ENCODE peak calls at places on chromosomes 1 and 21, in four cellular contexts. J is IMR-90, R is keratinocyte, X is K562. U is an unnamed sample.

GRCh38 chr1:3136532-3136931 is 67.5 kb downstream of the PRDM16 start:
- DNase-seq in R (no peak), J (no peak), X (no peak), U (no peak)

GRCh38 chr1:162380061-162380846 is 1.3 kb upstream of the C1orf226 start:
- DNase-seq in J (no peak), X (peak; percentile 77), R (no peak), U (no peak)

GRCh38 chr21:33402011-33402979 is 918 bp upstream of the IFNGR2 start:
- DNase-seq in X (peak; percentile 55), R (no peak), J (peak; percentile 71), U (peak; percentile 53)

GRCh38 chr21:45827881-45828579 is 153.5 kb upstream of the COL6A1 start:
- DNase-seq in J (no peak), R (no peak), X (no peak), U (no peak)

GRCh38 chr1:39122056-39122455 is 82.4 kb upstream of the MACF1 start:
- DNase-seq in X (no peak), R (no peak), J (no peak), U (no peak)

GRCh38 chr1:162349635-162350330 is 26.9 kb downstream of the SPATA46 start:
- DNase-seq in R (peak; percentile 52), X (peak; percentile 55), J (peak; percentile 77), U (peak; percentile 95)

GRCh38 chr1:17201201-17202021 is 3.5 kb upstream of the PADI1 start:
- DNase-seq in J (no peak), R (no peak), X (no peak), U (no peak)

GRCh38 chr1:92709738-92710137 is 75.2 kb downstream of the EVI5 start:
- DNase-seq in X (peak; percentile 14), R (no peak), J (peak; percentile 91), U (peak; percentile 24)

GRCh38 chr1:215900684-215901083 is 333.6 kb downstream of the KCTD3 start:
- DNase-seq in J (no peak), R (no peak), X (no peak), U (no peak)

GRCh38 chr1:12143631-12144155 is 23.1 kb upstream of the TNFRSF1B start:
- DNase-seq in R (no peak), J (peak; percentile 98), X (peak; percentile 50), U (peak; percentile 75)

GRCh38 chr1:236507022-236507700 is 16.6 kb upstream of the LGALS8 start:
- DNase-seq in R (no peak), X (no peak), J (peak; percentile 49), U (peak; percentile 31)

GRCh38 chr1:21337931-21338567 is 47.8 kb upstream of the ECE1 start:
- DNase-seq in R (no peak), X (no peak), J (peak; percentile 93), U (peak; percentile 91)

GRCh38 chr1:63917571-63918394 is 144.0 kb downstream of the ROR1 start:
- DNase-seq in J (peak; percentile 21), R (no peak), X (peak; percentile 21), U (no peak)

GRCh38 chr21:36516271-36516670 is 36.3 kb upstream of the CLDN14 start:
- DNase-seq in X (no peak), J (no peak), R (no peak), U (no peak)

GRCh38 chr21:36460866-36461265 is 19.1 kb downstream of the CLDN14 start:
- DNase-seq in X (no peak), R (no peak), J (no peak), U (no peak)

GRCh38 chr1:202135221-202135721 is 9.3 kb downstream of the ARL8A start:
- DNase-seq in X (peak; percentile 90), R (no peak), J (peak; percentile 54), U (peak; percentile 60)

GRCh38 chr1:19029191-19030085 is 73.0 kb upstream of the IFFO2 start:
- DNase-seq in R (peak; percentile 86), X (no peak), J (no peak), U (no peak)

GRCh38 chr1:6027591-6027990 is 18.1 kb upstream of the KCNAB2 start:
- DNase-seq in X (no peak), J (no peak), R (no peak), U (no peak)
- H3K4me3 ChIP-seq in X (no peak overlapping the region), J (no peak overlapping the region), R (no peak overlapping the region), U (no peak overlapping the region)

DNA sequence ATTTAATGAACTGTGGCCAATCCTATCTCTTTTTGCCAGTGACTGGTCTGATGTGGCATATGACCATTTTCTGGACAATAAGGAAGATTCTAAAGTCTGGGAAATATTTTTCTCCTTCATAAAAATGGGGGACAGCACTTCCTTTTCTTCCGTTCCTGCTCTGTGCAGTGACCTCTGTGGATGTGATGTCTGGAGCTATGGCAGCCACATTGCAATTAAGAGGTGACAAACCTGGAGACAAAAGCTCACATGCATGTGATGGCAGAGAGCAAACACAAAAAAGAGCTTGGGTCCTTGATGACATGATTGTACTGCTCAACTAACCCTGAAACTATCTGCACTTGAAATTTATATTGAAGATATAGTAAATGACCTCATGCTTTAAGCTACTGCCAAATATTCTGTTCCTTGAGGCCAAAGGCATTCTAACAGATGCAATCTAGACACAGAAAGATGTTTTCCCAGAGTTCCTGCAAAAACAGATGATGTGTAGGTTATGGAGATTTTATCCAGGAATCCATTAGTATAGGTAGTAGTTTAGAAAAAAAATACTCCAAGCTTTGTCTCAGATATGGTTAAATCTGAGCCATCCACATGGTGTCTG is 2.2 kb upstream of the MAGI3 start:
- DNase-seq in X (no peak), J (peak; percentile 21), R (no peak), U (no peak)
- H3K9me1 ChIP-seq in X (no peaks in the 10 kb centered on the region), J (no peaks in the 10 kb centered on the region), R (no peaks in the 10 kb centered on the region), U (no peaks in the 10 kb centered on the region)

DNA sequence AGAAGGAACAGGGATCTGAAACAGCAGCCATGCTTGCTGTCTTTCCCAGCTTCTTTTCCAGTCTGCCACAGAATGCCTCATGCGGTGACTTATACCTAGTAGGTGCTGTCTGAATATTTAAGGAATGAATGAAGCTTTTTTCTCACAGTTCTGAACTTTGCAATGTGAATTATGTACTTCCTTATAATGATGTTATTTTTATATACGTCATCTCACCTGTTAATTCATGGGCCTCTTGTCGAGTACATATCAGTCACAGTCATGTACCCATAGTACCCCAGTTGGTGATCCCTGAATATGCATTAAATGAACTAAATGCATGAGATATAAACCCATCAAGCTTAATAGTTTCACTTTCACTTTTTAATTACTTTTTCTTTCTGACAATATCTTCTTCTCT is 132.7 kb downstream of the NTNG1 start:
- DNase-seq in X (no peak), R (no peak), J (no peak), U (no peak)
- H3K4me3 ChIP-seq in X (no peak overlapping the region), R (no peak overlapping the region), J (no peak overlapping the region), U (no peak overlapping the region)

GRCh38 chr1:150536836-150537731 is 12.1 kb upstream of the ADAMTSL4 start:
- DNase-seq in R (no peak), J (no peak), X (no peak), U (no peak)
- H3K9me1 ChIP-seq in R (no peaks in the 10 kb centered on the region), J (peaks cover 23% of the 10 kb centered on the region), X (no peaks in the 10 kb centered on the region), U (no peaks in the 10 kb centered on the region)

GRCh38 chr1:98498651-98499050 is 162.9 kb upstream of the SNX7 start:
- DNase-seq in J (no peak), R (no peak), X (no peak), U (no peak)

GRCh38 chr1:98500324-98500723 is 161.2 kb upstream of the SNX7 start:
- DNase-seq in R (no peak), X (no peak), J (no peak), U (no peak)

DNA sequence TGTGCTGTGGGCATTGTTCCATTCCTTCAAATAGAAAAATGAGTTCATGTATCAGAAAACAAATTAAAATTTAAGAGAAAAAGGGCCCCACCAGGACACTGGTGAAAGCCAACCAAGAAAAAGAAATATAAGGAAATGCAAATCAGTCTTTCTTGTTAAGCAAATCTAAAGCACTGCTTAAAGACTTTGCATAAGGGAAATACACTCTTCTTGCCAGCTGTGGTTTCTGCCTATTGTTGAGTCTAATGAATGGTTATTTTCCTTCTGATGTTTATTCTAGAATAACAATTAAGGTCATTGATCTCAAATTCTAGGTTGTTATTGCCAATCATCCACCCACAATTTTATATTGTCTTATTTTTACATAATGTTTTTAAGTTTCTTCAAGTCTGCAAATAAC is 158.6 kb upstream of the SNX7 start:
- DNase-seq in X (no peak), R (no peak), J (no peak), U (peak; percentile 53)
- H3K4me3 ChIP-seq in X (no peak overlapping the region), R (no peak overlapping the region), J (no peak overlapping the region), U (no peak overlapping the region)

GRCh38 chr1:36846366-36846765 is 187.9 kb downstream of the GRIK3 start:
- DNase-seq in X (no peak), J (no peak), R (no peak), U (no peak)
- H3K9me1 ChIP-seq in X (no peaks in the 10 kb centered on the region), J (no peaks in the 10 kb centered on the region), R (no peaks in the 10 kb centered on the region), U (no peaks in the 10 kb centered on the region)

DNA sequence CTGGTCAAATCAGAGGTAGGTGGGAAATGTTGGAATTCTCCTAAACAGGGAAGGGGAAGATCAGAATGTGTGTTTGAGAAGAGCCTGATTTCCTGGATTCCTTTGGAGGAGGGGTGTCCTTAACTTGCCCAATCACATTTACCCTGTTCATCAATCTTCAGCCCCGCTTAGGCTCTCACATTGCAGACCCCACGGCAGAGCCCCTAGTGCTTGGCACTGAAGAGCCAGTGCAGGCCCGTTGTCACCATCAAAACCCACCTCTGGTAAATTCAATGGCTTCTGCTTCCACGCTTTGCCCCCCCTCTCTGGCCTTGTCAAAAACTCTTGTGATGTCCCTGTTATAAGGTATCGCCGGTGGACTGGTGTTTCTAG is 2.3 kb downstream of the AGPAT3 start:
- DNase-seq in X (no peak), J (no peak), R (no peak), U (no peak)
- H3K4me3 ChIP-seq in X (no peak overlapping the region), J (no peak overlapping the region), R (peak overlapping the region; percentile 65), U (no peak overlapping the region)